ENCODE peak calls at places on chromosomes 16 and 17, in five cellular contexts. Q is breast epithelium; Z is naive thymus-derived CD4-positive, alpha-beta T cell; J is foreskin keratinocyte; N is heart right ventricle. B is an unnamed sample.

GRCh38 chr17:41972571-41973411 is 6.2 kb downstream of the CNP start:
- DNase-seq in Q (peak), Z (no peak), J (no peak), N (peak), B (no peak)

GRCh38 chr16:12228607-12229499 is 252.3 kb downstream of the SNX29 start:
- DNase-seq in Q (peak), Z (no peak), J (peak), N (peak), B (no peak)

GRCh38 chr16:71723537-71724319 is 773 bp downstream of the PHLPP2 start:
- DNase-seq in Q (peak), Z (peak), J (no peak), N (peak), B (peak)

GRCh38 chr16:89478576-89479221 is 11.7 kb downstream of the ANKRD11 start:
- DNase-seq in Q (no peak), Z (no peak), J (peak), N (no peak), B (no peak)

GRCh38 chr16:4624827-4625616 is 396 bp downstream of the MGRN1 start:
- DNase-seq in Q (no peak), Z (peak), J (no peak), N (peak), B (peak)

GRCh38 chr16:70402916-70403659 is 35.8 kb downstream of the ST3GAL2 start:
- DNase-seq in Q (no peak), Z (no peak), J (no peak), N (no peak), B (no peak)

GRCh38 chr17:40564195-40564882 is 933 bp downstream of the CCR7 start:
- DNase-seq in Q (no peak), Z (peak), J (no peak), N (no peak), B (no peak)

GRCh38 chr16:31179153-31179746 is 689 bp upstream of the FUS start:
- DNase-seq in Q (no peak), Z (no peak), J (no peak), N (no peak), B (no peak)

GRCh38 chr17:2924211-2924610 is 128.0 kb downstream of the RAP1GAP2 start:
- DNase-seq in Q (no peak), Z (no peak), J (peak), N (no peak), B (no peak)

GRCh38 chr16:50303605-50304466 is 37.5 kb downstream of the ADCY7 start:
- DNase-seq in Q (peak), Z (no peak), J (no peak), N (no peak), B (no peak)

GRCh38 chr17:30782206-30782605 is 42.3 kb downstream of the CRLF3 start:
- DNase-seq in Q (no peak), Z (no peak), J (no peak), N (no peak), B (no peak)

GRCh38 chr17:35390663-35391062 is 17.2 kb upstream of the SLFN11 start:
- DNase-seq in Q (no peak), Z (no peak), J (no peak), N (no peak), B (no peak)

GRCh38 chr16:6976716-6977115 is 355.9 kb upstream of the RBFOX1 start:
- DNase-seq in Q (no peak), Z (no peak), J (no peak), N (no peak), B (no peak)

GRCh38 chr16:81748476-81749198 is 30.5 kb upstream of the PLCG2 start:
- DNase-seq in Q (no peak), Z (no peak), J (no peak), N (no peak), B (no peak)

GRCh38 chr16:8929086-8929748 is 34.5 kb downstream of the USP7 start:
- DNase-seq in Q (no peak), Z (no peak), J (no peak), N (no peak), B (no peak)

GRCh38 chr16:2614761-2615191 is 67.5 kb upstream of the KCTD5 start:
- DNase-seq in Q (no peak), Z (peak), J (no peak), N (no peak), B (no peak)

GRCh38 chr16:87387942-87388817 is 4.0 kb upstream of the MAP1LC3B start:
- DNase-seq in Q (peak), Z (peak), J (peak), N (peak), B (peak)

GRCh38 chr17:61574542-61575351 is 16.3 kb downstream of the NACA2 start:
- DNase-seq in Q (no peak), Z (no peak), J (peak), N (no peak), B (no peak)

GRCh38 chr16:58158137-58158536 is 29.0 kb upstream of the CFAP20 start:
- DNase-seq in Q (no peak), Z (no peak), J (no peak), N (no peak), B (no peak)

GRCh38 chr17:42679001-42679491 is 2.3 kb upstream of the PLEKHH3 start:
- DNase-seq in Q (no peak), Z (peak), J (no peak), N (no peak), B (no peak)

GRCh38 chr16:66568355-66568754 is 2.1 kb downstream of the CMTM1 start:
- DNase-seq in Q (no peak), Z (no peak), J (no peak), N (no peak), B (no peak)

GRCh38 chr17:19239544-19239943 is 2.4 kb downstream of the EPN2 start:
- DNase-seq in Q (peak), Z (no peak), J (no peak), N (peak), B (no peak)

GRCh38 chr17:29567362-29568330 is 809 bp upstream of the ABHD15 start:
- DNase-seq in Q (peak), Z (peak), J (peak), N (peak), B (no peak)

GRCh38 chr17:52606098-52606497 is 447.6 kb upstream of the CA10 start:
- DNase-seq in Q (no peak), Z (no peak), J (peak), N (no peak), B (no peak)

GRCh38 chr17:60049936-60050335 is 28.8 kb downstream of the HEATR6 start:
- DNase-seq in Q (no peak), Z (no peak), J (no peak), N (no peak), B (no peak)

GRCh38 chr17:39094607-39095308 is 56.7 kb downstream of the PLXDC1 start:
- DNase-seq in Q (no peak), Z (no peak), J (no peak), N (no peak), B (no peak)

GRCh38 chr17:13128676-13129075 is 110.8 kb upstream of the ELAC2 start:
- DNase-seq in Q (no peak), Z (no peak), J (no peak), N (no peak), B (no peak)

GRCh38 chr17:40063034-40063765 is 435 bp downstream of the THRA start:
- DNase-seq in Q (no peak), Z (peak), J (no peak), N (peak), B (no peak)

DNA sequence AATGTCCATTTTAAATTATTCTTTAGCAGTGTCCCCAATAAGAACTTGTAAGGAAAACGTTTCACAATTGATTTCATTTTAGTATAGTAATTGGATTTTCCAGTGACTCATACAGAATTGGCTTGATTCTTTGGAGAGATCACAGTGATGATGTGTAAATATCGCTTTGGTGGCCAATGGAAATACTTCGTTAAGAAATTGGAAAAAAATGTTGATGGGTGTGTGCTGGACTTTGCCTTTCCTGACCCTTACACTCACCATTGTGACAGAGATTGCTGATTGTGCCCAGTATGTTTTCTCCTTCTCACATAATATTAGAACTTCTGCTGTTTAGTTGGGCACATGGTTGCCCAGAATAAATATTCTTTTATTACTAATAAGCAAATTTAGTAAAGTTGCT is 7.4 kb upstream of the EFCAB13 start:
- DNase-seq in Q (no peak), Z (no peak), J (no peak), N (no peak), B (no peak)
- H3K27ac ChIP-seq in Q (no peak), Z (no peak), J (no peak), N (no peak), B (no peak)

DNA sequence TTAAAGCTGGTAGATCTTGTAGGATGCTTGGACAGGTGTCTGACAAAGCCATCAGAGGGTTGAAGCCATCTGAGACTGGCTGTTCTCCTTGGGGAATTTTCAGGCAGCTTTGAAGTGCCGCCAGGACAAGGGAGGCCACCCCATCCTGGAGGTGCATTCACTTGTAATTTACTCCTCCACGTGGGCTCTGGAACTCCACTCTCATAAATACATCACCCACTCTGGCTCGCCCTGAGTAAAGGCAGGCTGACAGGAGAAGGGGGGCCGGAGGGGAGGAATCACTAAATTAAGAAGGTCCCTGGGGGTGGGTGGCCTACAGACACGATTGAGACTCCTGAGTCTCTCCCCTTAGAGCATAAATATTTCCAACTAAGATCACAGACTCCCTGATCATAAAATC is 56.3 kb upstream of the HNF1B start:
- DNase-seq in Q (no peak), Z (no peak), J (no peak), N (no peak), B (no peak)
- H3K27ac ChIP-seq in Q (no peak), Z (no peak), J (no peak), N (no peak), B (no peak)

DNA sequence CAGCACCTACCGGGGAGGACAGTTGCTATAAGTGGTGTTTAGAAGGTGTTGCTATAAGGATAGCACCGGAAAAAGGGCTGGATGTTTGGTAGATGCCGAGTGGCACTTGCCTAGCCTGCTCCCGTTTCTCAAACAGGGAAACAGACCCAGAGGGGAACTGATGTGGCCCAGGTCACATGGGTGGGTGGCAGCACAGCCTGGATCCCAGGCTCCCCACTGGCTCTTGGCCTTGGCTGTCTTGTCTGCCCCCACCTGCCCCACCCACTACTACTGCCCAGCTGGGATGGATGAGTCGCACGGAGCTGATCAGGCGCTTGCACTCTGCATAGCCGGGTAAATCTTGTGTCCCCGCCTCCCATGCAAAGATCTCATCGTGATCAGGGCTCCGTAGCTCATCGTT is 7.2 kb downstream of the SMTNL2 start:
- DNase-seq in Q (no peak), Z (no peak), J (no peak), N (no peak), B (no peak)
- H3K27ac ChIP-seq in Q (no peak), Z (no peak), J (no peak), N (no peak), B (no peak)

DNA sequence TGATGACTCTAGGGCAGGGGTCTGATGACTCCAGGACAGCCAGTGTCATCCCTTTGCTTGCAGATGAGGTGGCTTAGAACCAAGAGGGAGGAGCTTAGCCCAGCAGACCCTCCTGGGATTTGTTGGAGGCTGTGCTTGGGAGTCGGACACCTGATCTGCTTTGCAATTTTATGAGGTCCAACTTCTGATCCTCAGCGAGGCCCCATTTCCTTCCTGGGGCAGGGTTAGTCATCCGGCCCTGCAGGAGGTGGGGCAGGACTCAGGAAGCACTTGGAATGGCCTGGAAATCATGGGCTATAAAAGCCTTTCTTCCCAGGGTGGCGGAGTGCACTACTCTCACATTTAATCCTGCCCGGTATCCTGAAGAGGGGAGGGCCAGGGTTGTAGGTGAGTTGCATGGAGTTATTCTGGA is 168.5 kb downstream of the MSI2 start:
- DNase-seq in Q (no peak), Z (no peak), J (no peak), N (no peak), B (no peak)
- H3K27ac ChIP-seq in Q (no peak), Z (no peak), J (no peak), N (no peak), B (no peak)